ENCODE peak calls at places on chromosomes 6 and 20, in seven cellular contexts. V is fibroblast of mammary gland, R is RPMI8226, Q is NCI-H524, Y is GM23248, W is foreskin fibroblast, A is BE2C. S is an unnamed sample.
A peak's percentile ranks its signal among the peaks of the same experiment; 100 is the strongest.

GRCh38 chr6:17297261-17298080 is 16.3 kb downstream of the RBM24 start:
- DNase-seq in V (no peak), R (no peak), Q (no peak), Y (no peak), W (no peak), A (no peak), S (no peak)

GRCh38 chr6:22320750-22321149 is 23.9 kb upstream of the PRL start:
- DNase-seq in V (peak; percentile 89), R (no peak), Q (no peak), Y (peak; percentile 73), W (peak; percentile 88), A (no peak), S (peak; percentile 58)

GRCh38 chr6:43644940-43645612 is at the start of gene RSPH9:
- DNase-seq in V (peak; percentile 80), R (no peak), Q (peak; percentile 35), Y (peak; percentile 77), W (peak; percentile 88), A (peak; percentile 59), S (no peak)

GRCh38 chr20:3670511-3670910 is 7.3 kb upstream of the GFRA4 start:
- DNase-seq in V (peak; percentile 44), R (no peak), Q (peak; percentile 17), Y (peak; percentile 79), W (peak; percentile 77), A (no peak), S (no peak)

GRCh38 chr6:70280462-70280861 is 22.4 kb downstream of the COL9A1 start:
- DNase-seq in V (no peak), R (peak; percentile 34), Q (no peak), Y (no peak), W (no peak), A (peak; percentile 21), S (no peak)

GRCh38 chr6:9481292-9482029 is 933.4 kb downstream of the TFAP2A start:
- DNase-seq in V (peak; percentile 12), R (no peak), Q (no peak), Y (peak; percentile 32), W (peak; percentile 43), A (no peak), S (no peak)

GRCh38 chr20:31840906-31841816 is 4.2 kb downstream of the FOXS1 start:
- DNase-seq in V (no peak), R (no peak), Q (no peak), Y (peak; percentile 58), W (no peak), A (no peak), S (no peak)

GRCh38 chr6:149961728-149962425 is 1.9 kb upstream of the ULBP1 start:
- DNase-seq in V (no peak), R (peak; percentile 52), Q (peak; percentile 40), Y (peak; percentile 57), W (peak; percentile 62), A (peak; percentile 40), S (no peak)

GRCh38 chr6:89436226-89436625 is 3.3 kb downstream of the ANKRD6 start:
- DNase-seq in V (no peak), R (no peak), Q (no peak), Y (no peak), W (peak; percentile 12), A (no peak), S (no peak)

GRCh38 chr6:2387445-2387844 is 142.0 kb upstream of the GMDS start:
- DNase-seq in V (no peak), R (no peak), Q (no peak), Y (no peak), W (no peak), A (no peak), S (no peak)

GRCh38 chr6:72783035-72783434 is 161.2 kb downstream of the KCNQ5 start:
- DNase-seq in V (no peak), R (peak; percentile 7), Q (no peak), Y (peak; percentile 21), W (peak; percentile 9), A (no peak), S (no peak)

GRCh38 chr6:136073216-136073615 is 176.9 kb downstream of the MTFR2 start:
- DNase-seq in V (peak; percentile 67), R (no peak), Q (no peak), Y (peak; percentile 35), W (peak; percentile 58), A (no peak), S (no peak)

GRCh38 chr20:57977141-57977540 is 251.3 kb downstream of the ANKRD60 start:
- DNase-seq in V (no peak), R (no peak), Q (no peak), Y (no peak), W (no peak), A (no peak), S (no peak)

S was measured in AG09309.